ENCODE peak calls at places on chromosomes 12 and 14, in ten cellular contexts. I, S, N, Z, E, W, R, G, C and Y are unnamed samples.

GRCh38 chr12:87365423-87365822 is 663.8 kb downstream of the C12orf50 start:
- DNase-seq in E (no peak), G (no peak), W (no peak), Z (no peak), I (no peak), C (no peak), S (no peak), R (no peak), N (no peak), Y (no peak)

GRCh38 chr14:95361373-95362179 is 41.9 kb upstream of the CLMN start:
- DNase-seq in C (peak; percentile 38), N (no peak), E (peak; percentile 9), G (peak; percentile 10), I (peak; percentile 38), W (no peak), Z (no peak), R (peak; percentile 27), S (peak; percentile 42), Y (peak; percentile 55)

GRCh38 chr12:94704452-94704871 is 54.1 kb upstream of the TMCC3 start:
- DNase-seq in S (no peak), R (peak; percentile 91), E (peak; percentile 73), I (peak; percentile 77), Z (no peak), G (no peak), W (no peak), N (peak; percentile 41), C (no peak), Y (no peak)

GRCh38 chr14:49971156-49972141 is 78.6 kb downstream of the ARF6 start:
- DNase-seq in N (no peak), E (no peak), G (no peak), W (no peak), I (peak; percentile 78), R (no peak), S (no peak), Z (no peak), C (no peak), Y (peak; percentile 97)

GRCh38 chr14:24171422-24172260 is at the start of gene REC8:
- DNase-seq in S (peak; percentile 67), C (peak; percentile 90), W (peak; percentile 59), I (peak; percentile 72), E (no peak), N (no peak), R (peak; percentile 66), Z (no peak), G (no peak), Y (no peak)

GRCh38 chr12:94208433-94208921 is 60.1 kb downstream of the PLXNC1 start:
- DNase-seq in W (no peak), R (no peak), S (peak; percentile 57), N (no peak), C (no peak), Z (no peak), I (no peak), G (no peak), E (no peak), Y (peak; percentile 22)

GRCh38 chr14:101294136-101294535 is 267.2 kb upstream of the DIO3 start:
- DNase-seq in W (no peak), C (no peak), Z (no peak), I (no peak), R (no peak), S (no peak), G (no peak), N (no peak), E (no peak), Y (no peak)

GRCh38 chr12:5292651-5293050 is 139.3 kb upstream of the NTF3 start:
- DNase-seq in I (no peak), N (no peak), R (no peak), G (no peak), S (no peak), W (no peak), C (no peak), Z (no peak), E (no peak), Y (no peak)

GRCh38 chr12:42143401-42144173 is 1.1 kb downstream of the GXYLT1 start:
- DNase-seq in R (peak; percentile 33), I (peak; percentile 43), G (no peak), W (no peak), E (no peak), Z (no peak), N (no peak), S (no peak), C (no peak), Y (peak; percentile 43)